ENCODE peak calls at places on chromosome 5, in four cellular contexts. U, A, M and G are unnamed samples.

GRCh38 chr5:122492675-122493074 is 180.6 kb downstream of the SNCAIP start:
- DNase-seq in M (no peak), A (no peak), U (peak), G (no peak)

GRCh38 chr5:118611332-118611945 is 376.9 kb downstream of the DTWD2 start:
- DNase-seq in A (peak), U (peak), M (peak), G (no peak)

GRCh38 chr5:143002459-143003327 is 232.5 kb downstream of the ARHGAP26 start:
- DNase-seq in M (no peak), A (no peak), U (peak), G (no peak)

GRCh38 chr5:74205745-74206570 is 434.6 kb downstream of the ENC1 start:
- DNase-seq in A (no peak), U (no peak), M (no peak), G (no peak)

GRCh38 chr5:136028090-136028489 is 698 bp upstream of the TGFBI start:
- DNase-seq in A (no peak), U (no peak), M (no peak), G (no peak)

GRCh38 chr5:137450759-137451158 is 48.4 kb downstream of the SPOCK1 start:
- DNase-seq in A (no peak), U (no peak), M (no peak), G (no peak)

GRCh38 chr5:79552984-79553383 is 39.0 kb upstream of the HOMER1 start:
- DNase-seq in A (no peak), M (no peak), U (peak), G (no peak)

GRCh38 chr5:96677496-96677895 is 15.3 kb downstream of the CAST start:
- DNase-seq in U (no peak), M (no peak), A (no peak), G (no peak)

GRCh38 chr5:103582364-103582763 is 19.8 kb upstream of the NUDT12 start:
- DNase-seq in A (peak), U (peak), M (peak), G (no peak)

GRCh38 chr5:116922532-116922931 is 347.9 kb upstream of the SEMA6A start:
- DNase-seq in M (no peak), U (no peak), A (no peak), G (no peak)

GRCh38 chr5:61402244-61402823 is 70.3 kb downstream of the ZSWIM6 start:
- DNase-seq in U (no peak), A (no peak), M (no peak), G (no peak)

GRCh38 chr5:147954971-147955370 is 48.6 kb upstream of the C5orf46 start:
- DNase-seq in A (no peak), M (no peak), U (no peak), G (no peak)

GRCh38 chr5:143106175-143106574 is 297.3 kb downstream of the NR3C1 start:
- DNase-seq in A (peak), M (peak), U (peak), G (no peak)

GRCh38 chr5:32233696-32234447 is 59.8 kb upstream of the GOLPH3 start:
- DNase-seq in A (no peak), U (peak), M (no peak), G (no peak)

GRCh38 chr5:157842185-157842584 is 16.8 kb downstream of the CLINT1 start:
- DNase-seq in U (no peak), M (no peak), A (no peak), G (no peak)

GRCh38 chr5:77948476-77948875 is 172.3 kb upstream of the TBCA start:
- DNase-seq in U (no peak), A (no peak), M (no peak), G (no peak)

GRCh38 chr5:159049844-159050318 is 49.8 kb downstream of the EBF1 start:
- DNase-seq in A (no peak), U (peak), M (no peak), G (no peak)

GRCh38 chr5:118761814-118762213 is 226.5 kb downstream of the DTWD2 start:
- DNase-seq in A (no peak), M (no peak), U (no peak), G (no peak)

GRCh38 chr5:176541338-176542134 is 4.3 kb upstream of the RNF44 start:
- DNase-seq in A (peak), U (no peak), M (peak), G (no peak)

GRCh38 chr5:115542076-115542475 is 2.5 kb downstream of the FEM1C start:
- DNase-seq in A (no peak), U (no peak), M (no peak), G (no peak)

GRCh38 chr5:5467737-5468136 is 45.3 kb downstream of the ICE1 start:
- DNase-seq in A (no peak), U (peak), M (no peak), G (no peak)

GRCh38 chr5:78430816-78431215 is 70.4 kb downstream of the SCAMP1 start:
- DNase-seq in U (peak), M (no peak), A (no peak), G (no peak)

GRCh38 chr5:20683241-20683940 is 695.4 kb upstream of the CDH18 start:
- DNase-seq in M (no peak), A (no peak), U (no peak), G (no peak)

GRCh38 chr5:137587952-137588351 is 88.8 kb upstream of the SPOCK1 start:
- DNase-seq in U (no peak), A (no peak), M (no peak), G (no peak)

GRCh38 chr5:86979801-86980510 is 287.7 kb upstream of the RASA1 start:
- DNase-seq in U (peak), A (no peak), M (no peak), G (no peak)

GRCh38 chr5:58188287-58188651 is 271.6 kb downstream of the PLK2 start:
- DNase-seq in U (peak), M (peak), A (no peak), G (no peak)

GRCh38 chr5:58231041-58231440 is 228.8 kb downstream of the PLK2 start:
- DNase-seq in A (no peak), M (no peak), U (no peak), G (no peak)

GRCh38 chr5:159096555-159097460 is 2.9 kb downstream of the EBF1 start:
- DNase-seq in M (no peak), U (no peak), A (peak), G (no peak)

GRCh38 chr5:116456036-116456435 is 118.6 kb downstream of the SEMA6A start:
- DNase-seq in U (peak), A (no peak), M (no peak), G (no peak)

GRCh38 chr5:141084487-141084989 is 9.9 kb upstream of the PCDHB2 start:
- DNase-seq in A (peak), M (peak), U (peak), G (no peak)

GRCh38 chr5:136957428-136957827 is 541.7 kb downstream of the SPOCK1 start:
- DNase-seq in M (no peak), U (no peak), A (no peak), G (no peak)

GRCh38 chr5:129460951-129461815 is 1.1 kb downstream of the ADAMTS19 start:
- DNase-seq in A (peak), U (no peak), M (peak), G (peak)

GRCh38 chr5:69083412-69083811 is 10.4 kb upstream of the SLC30A5 start:
- DNase-seq in A (no peak), U (no peak), M (peak), G (no peak)

GRCh38 chr5:157944077-157944633 is 85.2 kb upstream of the CLINT1 start:
- DNase-seq in U (no peak), M (no peak), A (no peak), G (no peak)

GRCh38 chr5:28523887-28524637 is 1485.7 kb upstream of the CDH9 start:
- DNase-seq in U (peak), M (no peak), A (no peak), G (no peak)

GRCh38 chr5:16654647-16655334 is 38.0 kb upstream of the RETREG1 start:
- DNase-seq in M (no peak), A (no peak), U (no peak), G (no peak)

GRCh38 chr5:139104577-139105271 is 93.4 kb downstream of the SIL1 start:
- DNase-seq in A (no peak), U (peak), M (no peak), G (no peak)

GRCh38 chr5:43140286-43140685 is 19.6 kb downstream of the ZNF131 start:
- DNase-seq in A (no peak), U (peak), M (no peak), G (no peak)

GRCh38 chr5:3386676-3387075 is 209.0 kb upstream of the IRX1 start:
- DNase-seq in U (no peak), A (no peak), M (no peak), G (no peak)

GRCh38 chr5:3391210-3391609 is 204.4 kb upstream of the IRX1 start:
- DNase-seq in A (no peak), U (no peak), M (no peak), G (no peak)

GRCh38 chr5:3392306-3392939 is 203.2 kb upstream of the IRX1 start:
- DNase-seq in A (no peak), M (no peak), U (no peak), G (no peak)

GRCh38 chr5:3385874-3386536 is 209.6 kb upstream of the IRX1 start:
- DNase-seq in A (no peak), U (no peak), M (no peak), G (no peak)

GRCh38 chr5:3389471-3390026 is 206.1 kb upstream of the IRX1 start:
- DNase-seq in A (no peak), M (no peak), U (no peak), G (no peak)
- TF ChIP-seq CTCF in A (no peak), M (no peak), U (no peak), G (no peak)

GRCh38 chr5:19261879-19262278 is 726.1 kb downstream of the CDH18 start:
- DNase-seq in U (no peak), M (no peak), A (no peak), G (no peak)

GRCh38 chr5:19258686-19259085 is 729.3 kb downstream of the CDH18 start:
- DNase-seq in U (no peak), M (no peak), A (no peak), G (no peak)

DNA sequence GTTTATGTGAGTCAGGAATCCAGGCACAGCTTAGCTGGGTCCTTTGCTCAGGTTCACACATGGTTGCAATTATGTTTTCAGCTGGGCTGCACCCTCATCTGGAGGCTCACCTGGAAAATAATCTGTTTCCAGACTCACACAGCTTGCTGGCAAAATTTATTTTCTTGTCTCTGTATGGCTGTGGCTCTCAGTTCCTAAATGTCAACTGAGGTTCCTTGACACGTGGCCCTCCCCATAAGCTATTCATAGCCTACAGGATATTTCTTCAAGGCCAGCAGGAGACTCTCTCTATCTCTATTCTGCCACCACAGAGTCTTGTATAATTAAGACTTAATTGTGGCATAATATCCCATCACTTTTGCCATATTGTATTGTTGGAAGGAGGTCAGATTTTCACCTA is 732.0 kb downstream of the CDH18 start:
- DNase-seq in U (no peak), M (no peak), A (no peak), G (no peak)
- TF ChIP-seq CTCF in U (no peak), M (no peak), A (no peak), G (no peak)

DNA sequence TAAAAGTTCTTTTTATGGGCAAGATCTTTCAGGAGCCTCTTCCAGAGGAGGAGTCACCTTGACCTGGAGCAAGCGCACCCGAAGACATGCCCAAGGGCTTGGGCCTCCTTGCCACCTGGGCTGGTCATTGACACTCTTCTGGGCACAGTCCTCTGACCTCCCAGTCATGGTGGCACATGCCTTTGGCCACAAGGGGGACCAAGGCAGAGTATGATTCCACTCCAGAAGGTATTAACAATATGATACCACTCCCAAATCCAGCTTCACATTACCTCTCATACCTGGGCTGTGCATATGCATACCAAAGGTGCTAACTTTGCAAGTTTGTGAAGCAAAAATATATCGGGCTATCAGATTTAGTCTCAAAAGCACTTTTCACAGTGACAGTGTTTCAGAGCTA is 84.6 kb downstream of the MAST4 start:
- DNase-seq in A (no peak), U (no peak), M (no peak), G (no peak)
- TF ChIP-seq CTCF in A (peak), U (peak), M (no peak), G (peak)

DNA sequence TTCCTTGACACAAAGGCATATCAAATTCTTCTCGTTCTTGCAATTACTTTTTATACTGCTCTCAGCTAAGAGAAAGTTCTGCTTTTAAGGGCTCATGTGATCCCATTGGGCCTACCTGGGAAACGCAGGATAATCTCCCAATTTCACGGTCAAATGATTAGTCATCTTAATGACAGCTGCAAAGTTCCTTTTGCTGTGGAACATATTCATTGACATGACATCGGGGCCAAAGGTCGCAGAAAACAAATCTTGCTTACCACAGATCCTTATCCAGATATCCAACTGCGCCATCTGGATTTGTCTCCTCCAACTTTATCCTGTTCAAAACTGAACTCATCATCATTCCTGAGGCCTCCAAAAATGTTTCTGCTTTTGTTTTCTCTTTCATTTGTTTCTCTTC is 1085.6 kb upstream of the WWC1 start:
- DNase-seq in A (no peak), U (no peak), M (no peak), G (no peak)
- TF ChIP-seq CTCF in A (no peak), U (no peak), M (no peak), G (no peak)

GRCh38 chr5:145980718-145981117 is 44.3 kb downstream of the SH3RF2 start:
- DNase-seq in A (no peak), M (no peak), U (no peak), G (no peak)
- TF ChIP-seq CTCF in A (no peak), M (peak), U (peak), G (no peak)

GRCh38 chr5:8184455-8185063 is 315.6 kb downstream of the MTRR start:
- DNase-seq in M (peak), U (peak), A (peak), G (peak)
- TF ChIP-seq CTCF in M (peak), U (peak), A (peak), G (peak)

GRCh38 chr5:179404321-179405053 is 59.2 kb upstream of the ADAMTS2 start:
- DNase-seq in A (no peak), M (no peak), U (peak), G (no peak)
- TF ChIP-seq CTCF in A (no peak), M (peak), U (peak), G (peak)

GRCh38 chr5:52947208-52947607 is 41.9 kb upstream of the ITGA2 start:
- DNase-seq in A (no peak), M (no peak), U (no peak), G (no peak)

GRCh38 chr5:52947851-52948250 is 41.3 kb upstream of the ITGA2 start:
- DNase-seq in A (no peak), U (peak), M (no peak), G (no peak)

GRCh38 chr5:52943808-52944207 is 45.3 kb upstream of the ITGA2 start:
- DNase-seq in U (no peak), M (no peak), A (no peak), G (no peak)

GRCh38 chr5:52945040-52945439 is 44.1 kb upstream of the ITGA2 start:
- DNase-seq in U (no peak), A (no peak), M (no peak), G (no peak)

GRCh38 chr5:52943285-52943684 is 45.9 kb upstream of the ITGA2 start:
- DNase-seq in U (peak), A (no peak), M (no peak), G (no peak)
- TF ChIP-seq CTCF in U (peak), A (no peak), M (no peak), G (no peak)